ENCODE peak calls at places on chromosomes 7 and 10, in seven cellular contexts. One of them, this sample, is unnamed.

GRCh38 chr10:67803588-67804394 is 34.2 kb downstream of the DNAJC12 start:
- DNase-seq in GM23338: no peak
- DNase-seq in PC-3: no peak
- DNase-seq in fibroblast of lung: no peak
- DNase-seq in PC-9: no peak
- DNase-seq in GM12878: no peak
- DNase-seq in IMR-90: no peak
- DNase-seq in this sample: no peak

GRCh38 chr7:135853499-135853898 is 104.9 kb upstream of the FAM180A start:
- DNase-seq in GM23338: no peak
- DNase-seq in PC-3: peak; percentile 76
- DNase-seq in fibroblast of lung: no peak
- DNase-seq in PC-9: no peak
- DNase-seq in GM12878: no peak
- DNase-seq in IMR-90: no peak
- DNase-seq in this sample: peak; percentile 78

GRCh38 chr10:60414877-60415585 is 25.4 kb upstream of the ANK3 start:
- DNase-seq in GM23338: peak; percentile 48
- DNase-seq in PC-3: peak; percentile 99
- DNase-seq in fibroblast of lung: peak; percentile 44
- DNase-seq in PC-9: peak; percentile 90
- DNase-seq in GM12878: no peak
- DNase-seq in IMR-90: peak; percentile 92
- DNase-seq in this sample: peak; percentile 95

GRCh38 chr7:35422715-35423114 is 168.8 kb upstream of the TBX20 start:
- DNase-seq in GM23338: no peak
- DNase-seq in PC-3: no peak
- DNase-seq in fibroblast of lung: no peak
- DNase-seq in PC-9: no peak
- DNase-seq in GM12878: no peak
- DNase-seq in IMR-90: no peak
- DNase-seq in this sample: no peak

GRCh38 chr7:41955475-41956243 is 252.8 kb upstream of the INHBA start:
- DNase-seq in GM23338: peak; percentile 69
- DNase-seq in PC-3: peak; percentile 97
- DNase-seq in fibroblast of lung: peak; percentile 99
- DNase-seq in PC-9: peak; percentile 63
- DNase-seq in GM12878: no peak
- DNase-seq in IMR-90: peak; percentile 99
- DNase-seq in this sample: peak; percentile 100

GRCh38 chr7:23712368-23713284 is 2.6 kb downstream of the STK31 start:
- DNase-seq in GM23338: peak; percentile 76
- DNase-seq in PC-3: peak; percentile 81
- DNase-seq in fibroblast of lung: peak; percentile 83
- DNase-seq in PC-9: no peak
- DNase-seq in GM12878: peak; percentile 3
- DNase-seq in IMR-90: peak; percentile 78
- DNase-seq in this sample: peak; percentile 38

GRCh38 chr7:83413831-83414230 is 235.1 kb downstream of the SEMA3E start:
- DNase-seq in GM23338: no peak
- DNase-seq in PC-3: peak; percentile 13
- DNase-seq in fibroblast of lung: peak; percentile 44
- DNase-seq in PC-9: no peak
- DNase-seq in GM12878: no peak
- DNase-seq in IMR-90: no peak
- DNase-seq in this sample: peak; percentile 8

GRCh38 chr7:33128631-33128989 is 754 bp upstream of the BBS9 start:
- DNase-seq in GM23338: no peak
- DNase-seq in PC-3: no peak
- DNase-seq in fibroblast of lung: no peak
- DNase-seq in PC-9: no peak
- DNase-seq in GM12878: no peak
- DNase-seq in IMR-90: no peak
- DNase-seq in this sample: no peak

GRCh38 chr10:132647424-132647823 is 109.8 kb downstream of the INPP5A start:
- DNase-seq in GM23338: no peak
- DNase-seq in PC-3: no peak
- DNase-seq in fibroblast of lung: no peak
- DNase-seq in PC-9: no peak
- DNase-seq in GM12878: no peak
- DNase-seq in IMR-90: no peak
- DNase-seq in this sample: no peak

DNA sequence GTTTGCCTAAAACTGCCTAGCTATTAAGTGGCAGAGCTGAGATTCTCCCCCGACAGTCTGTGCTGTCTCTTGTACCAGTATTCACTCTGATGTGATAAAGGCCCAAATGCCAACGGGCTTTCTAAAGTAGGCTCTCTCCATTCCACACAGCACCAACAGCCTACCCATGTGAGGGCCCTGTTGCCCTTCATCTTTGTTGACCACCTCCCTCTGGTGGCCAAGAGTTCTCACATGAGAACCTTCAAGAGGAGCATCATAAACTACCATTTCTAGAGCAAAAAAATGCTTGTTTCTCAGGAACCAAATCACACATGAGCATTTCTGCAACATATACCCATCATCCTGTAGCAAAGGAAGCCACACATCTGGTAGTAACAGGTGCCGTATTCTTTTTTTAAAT is 185.8 kb downstream of the GRM8 start:
- DNase-seq in GM23338: peak; percentile 69
- DNase-seq in PC-3: no peak
- DNase-seq in fibroblast of lung: no peak
- DNase-seq in PC-9: no peak
- DNase-seq in GM12878: no peak
- DNase-seq in IMR-90: no peak
- DNase-seq in this sample: no peak
- TF ChIP-seq CTCF in GM23338: peak; percentile 61
- TF ChIP-seq CTCF in PC-3: no peak
- TF ChIP-seq CTCF in fibroblast of lung: no peak
- TF ChIP-seq CTCF in PC-9: no peak
- TF ChIP-seq CTCF in GM12878: peak; percentile 16
- TF ChIP-seq CTCF in IMR-90: no peak
- TF ChIP-seq CTCF in this sample: no peak

DNA sequence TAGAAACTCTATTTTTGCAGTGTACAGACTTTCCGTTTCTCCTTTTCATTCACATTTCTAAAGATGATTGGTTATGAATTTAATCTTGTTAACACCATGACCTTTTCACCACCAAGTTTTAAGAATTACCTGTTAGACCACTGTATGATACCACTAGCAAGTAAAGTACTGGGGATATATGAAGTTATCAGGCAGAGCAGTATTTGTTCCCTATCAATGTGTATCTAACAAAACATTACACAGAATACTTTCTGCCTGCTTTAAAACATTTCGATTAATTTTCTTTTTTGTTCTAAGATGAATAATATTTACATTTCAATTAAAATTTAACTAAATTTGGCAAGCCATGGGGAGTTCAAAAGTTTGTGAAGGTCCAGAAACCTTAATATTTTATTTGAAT is 49.9 kb upstream of the AHR start:
- DNase-seq in GM23338: no peak
- DNase-seq in PC-3: no peak
- DNase-seq in fibroblast of lung: no peak
- DNase-seq in PC-9: no peak
- DNase-seq in GM12878: no peak
- DNase-seq in IMR-90: no peak
- DNase-seq in this sample: no peak
- H3K4me1 ChIP-seq in GM23338: no peaks in the 10 kb centered on the region
- H3K4me1 ChIP-seq in PC-3: no peaks in the 10 kb centered on the region
- H3K4me1 ChIP-seq in fibroblast of lung: no peaks in the 10 kb centered on the region
- H3K4me1 ChIP-seq in PC-9: no peaks in the 10 kb centered on the region
- H3K4me1 ChIP-seq in GM12878: no peaks in the 10 kb centered on the region
- H3K4me1 ChIP-seq in IMR-90: no peaks in the 10 kb centered on the region
- H3K4me1 ChIP-seq in this sample: no peaks in the 10 kb centered on the region

DNA sequence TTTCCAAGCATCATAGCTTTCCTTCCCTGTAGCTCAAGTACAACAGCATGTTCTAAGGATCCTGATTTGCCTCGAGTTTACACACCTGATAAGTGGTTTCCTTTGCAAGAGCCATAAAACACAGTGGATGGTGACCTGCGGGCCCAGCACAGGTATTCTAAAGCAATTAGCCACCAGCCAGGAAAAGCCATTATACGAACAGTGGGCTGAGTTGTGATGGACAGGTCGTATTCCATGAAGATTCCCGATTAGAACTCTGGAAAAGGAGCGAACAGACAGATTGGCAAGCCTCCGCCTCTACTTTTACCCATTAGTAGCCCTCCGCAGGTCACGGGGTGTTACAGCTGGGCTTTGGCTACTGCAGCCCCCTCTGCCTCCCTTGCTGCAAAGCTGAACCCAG is 214.2 kb downstream of the CCSER2 start:
- DNase-seq in GM23338: peak; percentile 31
- DNase-seq in PC-3: no peak
- DNase-seq in fibroblast of lung: no peak
- DNase-seq in PC-9: no peak
- DNase-seq in GM12878: no peak
- DNase-seq in IMR-90: no peak
- DNase-seq in this sample: no peak
- H2AFZ ChIP-seq in GM23338: peak overlapping the region; percentile 53
- H2AFZ ChIP-seq in PC-3: no peak overlapping the region
- H2AFZ ChIP-seq in fibroblast of lung: no peak overlapping the region
- H2AFZ ChIP-seq in PC-9: no peak overlapping the region
- H2AFZ ChIP-seq in GM12878: no peak overlapping the region
- H2AFZ ChIP-seq in IMR-90: no peak overlapping the region
- H2AFZ ChIP-seq in this sample: no peak overlapping the region

DNA sequence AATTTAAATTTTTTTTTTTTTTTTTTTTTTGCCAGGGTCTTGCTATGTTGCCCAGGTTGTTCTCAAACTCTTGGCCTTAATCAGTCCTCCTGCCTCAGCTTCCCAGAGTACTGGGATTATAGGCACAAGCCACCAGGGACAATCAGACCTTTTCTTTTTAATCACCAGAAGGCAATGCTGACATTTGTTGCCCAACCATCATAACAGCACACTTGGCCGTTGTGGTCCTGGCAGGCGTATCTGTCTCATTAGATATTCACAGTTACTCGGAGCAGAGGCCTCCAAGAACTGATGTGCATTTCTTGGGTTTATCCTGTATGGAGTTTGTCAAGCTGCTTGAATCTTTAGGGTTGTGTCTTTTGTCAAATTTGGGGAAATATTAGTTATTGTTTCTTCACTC is 100.0 kb downstream of the SORCS3 start:
- DNase-seq in GM23338: no peak
- DNase-seq in PC-3: no peak
- DNase-seq in fibroblast of lung: no peak
- DNase-seq in PC-9: no peak
- DNase-seq in GM12878: no peak
- DNase-seq in IMR-90: no peak
- DNase-seq in this sample: no peak
- TF ChIP-seq CTCF in GM23338: no peak
- TF ChIP-seq CTCF in PC-3: no peak
- TF ChIP-seq CTCF in fibroblast of lung: no peak
- TF ChIP-seq CTCF in PC-9: no peak
- TF ChIP-seq CTCF in GM12878: no peak
- TF ChIP-seq CTCF in IMR-90: no peak
- TF ChIP-seq CTCF in this sample: no peak

DNA sequence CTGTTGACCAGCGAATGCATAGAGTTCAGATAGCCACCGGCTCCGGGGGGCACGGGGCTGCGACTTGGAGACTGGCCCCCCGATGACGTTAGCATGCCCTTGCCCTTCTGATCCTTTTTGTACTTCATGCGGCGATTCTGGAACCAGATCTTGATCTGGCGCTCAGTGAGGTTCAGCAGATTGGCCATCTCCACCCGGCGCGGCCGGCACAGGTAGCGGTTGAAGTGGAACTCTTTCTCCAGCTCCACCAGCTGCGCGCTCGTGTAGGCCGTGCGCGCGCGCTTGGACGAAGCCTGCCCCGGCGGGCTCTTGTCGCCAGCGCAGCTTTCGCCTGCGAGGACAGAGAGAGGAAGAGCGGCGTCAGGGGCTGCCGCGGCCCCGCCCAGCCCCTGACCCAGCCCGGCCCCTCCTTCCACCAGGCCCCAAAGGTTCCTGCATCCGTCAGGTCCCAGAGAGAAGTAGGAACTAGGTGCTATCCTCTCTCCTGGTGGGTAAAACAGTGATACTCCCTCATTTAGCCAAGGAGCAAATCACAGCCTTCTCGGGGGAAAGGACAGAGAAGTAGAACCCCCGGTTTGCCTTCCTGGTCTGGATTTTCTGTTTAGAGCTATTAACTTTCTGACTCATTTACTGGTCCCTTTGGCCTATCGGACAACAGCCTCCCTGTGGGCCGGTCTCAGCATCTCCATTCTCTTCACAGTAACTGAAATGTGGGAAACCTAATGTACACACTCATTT is 6.1 kb upstream of the HOXA2 start:
- DNase-seq in GM23338: peak; percentile 82
- DNase-seq in PC-3: peak; percentile 22
- DNase-seq in fibroblast of lung: peak; percentile 82
- DNase-seq in PC-9: no peak
- DNase-seq in GM12878: no peak
- DNase-seq in IMR-90: peak; percentile 88
- DNase-seq in this sample: peak; percentile 84
- H3K4me1 ChIP-seq in GM23338: peaks cover 32% of the 10 kb centered on the region
- H3K4me1 ChIP-seq in PC-3: peaks cover 36% of the 10 kb centered on the region
- H3K4me1 ChIP-seq in fibroblast of lung: peaks cover 32% of the 10 kb centered on the region
- H3K4me1 ChIP-seq in PC-9: peaks cover 29% of the 10 kb centered on the region
- H3K4me1 ChIP-seq in GM12878: no peaks in the 10 kb centered on the region
- H3K4me1 ChIP-seq in IMR-90: peaks cover 43% of the 10 kb centered on the region
- H3K4me1 ChIP-seq in this sample: peaks cover 36% of the 10 kb centered on the region

GRCh38 chr7:130008941-130009847 is 42.0 kb downstream of the ZC3HC1 start:
- DNase-seq in GM23338: no peak
- DNase-seq in PC-3: peak; percentile 97
- DNase-seq in fibroblast of lung: no peak
- DNase-seq in PC-9: peak; percentile 98
- DNase-seq in GM12878: no peak
- DNase-seq in IMR-90: peak; percentile 62
- DNase-seq in this sample: peak; percentile 59
- H2AFZ ChIP-seq in GM23338: peak overlapping the region; percentile 80
- H2AFZ ChIP-seq in PC-3: peak overlapping the region; percentile 6
- H2AFZ ChIP-seq in fibroblast of lung: no peak overlapping the region
- H2AFZ ChIP-seq in PC-9: peak overlapping the region; percentile 55
- H2AFZ ChIP-seq in GM12878: peak overlapping the region; percentile 7
- H2AFZ ChIP-seq in IMR-90: peak overlapping the region; percentile 6
- H2AFZ ChIP-seq in this sample: peak overlapping the region; percentile 38

This sample was measured in astrocyte.